ENCODE peak calls at places on chromosomes 6 and 20, in four cellular contexts. C is ovary, Y is stomach, S is GM12878. D is an unnamed sample.

GRCh38 chr6:93036835-93037234 is 382.5 kb downstream of the EPHA7 start:
- DNase-seq in C (no peak), S (no peak), Y (no peak), D (no peak)

GRCh38 chr6:37920667-37921066 is 101.1 kb downstream of the ZFAND3 start:
- DNase-seq in Y (no peak), C (no peak), S (no peak), D (no peak)

GRCh38 chr6:144718431-144718830 is 433.3 kb downstream of the UTRN start:
- DNase-seq in S (no peak), Y (no peak), C (no peak), D (no peak)

GRCh38 chr6:156420172-156420993 is 356.8 kb upstream of the ARID1B start:
- DNase-seq in C (no peak), S (no peak), Y (no peak), D (no peak)

GRCh38 chr6:30441171-30441570 is 48.1 kb upstream of the HLA-E start:
- DNase-seq in Y (no peak), C (no peak), S (no peak), D (no peak)

GRCh38 chr6:54060286-54060685 is 51.0 kb upstream of the MLIP start:
- DNase-seq in S (no peak), Y (no peak), C (no peak), D (no peak)

GRCh38 chr6:110256366-110256765 is 76.1 kb downstream of the CDC40 start:
- DNase-seq in Y (no peak), S (no peak), C (no peak), D (no peak)

GRCh38 chr20:5973172-5973571 is 22.7 kb downstream of the MCM8 start:
- DNase-seq in S (no peak), C (no peak), Y (no peak), D (no peak)

GRCh38 chr6:163943647-163944395 is 529.3 kb downstream of the QKI start:
- DNase-seq in S (no peak), Y (no peak), C (no peak), D (no peak)

GRCh38 chr6:137102050-137102848 is 57.5 kb upstream of the IL20RA start:
- DNase-seq in S (peak; percentile 92), C (no peak), Y (no peak), D (no peak)

GRCh38 chr6:7479801-7480266 is 61.6 kb upstream of the DSP start:
- DNase-seq in C (no peak), S (no peak), Y (peak; percentile 50), D (peak; percentile 7)

GRCh38 chr6:146090474-146090873 is 61.6 kb downstream of the GRM1 start:
- DNase-seq in Y (no peak), C (no peak), S (no peak), D (no peak)

GRCh38 chr6:123658848-123659247 is 22.1 kb upstream of the TRDN start:
- DNase-seq in C (no peak), Y (no peak), S (no peak), D (no peak)

GRCh38 chr6:34688956-34689355 is 7.6 kb downstream of the ILRUN start:
- DNase-seq in S (no peak), C (no peak), Y (no peak), D (no peak)

GRCh38 chr20:54397292-54398155 is 77.9 kb upstream of the DOK5 start:
- DNase-seq in S (no peak), Y (no peak), C (no peak), D (no peak)

GRCh38 chr6:114121913-114122662 is 151.1 kb upstream of the HDAC2 start:
- DNase-seq in S (no peak), Y (no peak), C (no peak), D (no peak)

GRCh38 chr6:44169154-44169553 is 10.5 kb downstream of the CAPN11 start:
- DNase-seq in C (no peak), Y (peak; percentile 55), S (no peak), D (no peak)

GRCh38 chr6:108078191-108078590 is 3.6 kb upstream of the OSTM1 start:
- DNase-seq in C (no peak), Y (no peak), S (no peak), D (no peak)

GRCh38 chr20:58091810-58092209 is 136.6 kb downstream of the ANKRD60 start:
- DNase-seq in Y (no peak), S (no peak), C (no peak), D (no peak)

GRCh38 chr6:91083226-91083625 is 496.4 kb upstream of the MAP3K7 start:
- DNase-seq in C (no peak), Y (no peak), S (no peak), D (no peak)

GRCh38 chr6:56021943-56022342 is 146.6 kb upstream of the BMP5 start:
- DNase-seq in S (no peak), Y (no peak), C (no peak), D (no peak)

GRCh38 chr6:138719011-138719635 is 54.4 kb upstream of the CCDC28A start:
- DNase-seq in Y (no peak), S (no peak), C (no peak), D (peak; percentile 19)

GRCh38 chr6:89675949-89676753 is 37.6 kb upstream of the LYRM2 start:
- DNase-seq in Y (no peak), C (no peak), S (no peak), D (no peak)

GRCh38 chr6:112457891-112458290 is 110.8 kb downstream of the RFPL4B start:
- DNase-seq in C (no peak), Y (no peak), S (no peak), D (no peak)

GRCh38 chr20:47627540-47627939 is 125.9 kb downstream of the NCOA3 start:
- DNase-seq in S (no peak), Y (no peak), C (no peak), D (no peak)

GRCh38 chr6:95078457-95078856 is 498.9 kb upstream of the MANEA start:
- DNase-seq in C (no peak), Y (no peak), S (no peak), D (no peak)

GRCh38 chr20:50191065-50191565 is 485 bp downstream of the CEBPB start:
- DNase-seq in S (no peak), Y (peak; percentile 71), C (no peak), D (peak; percentile 40)

GRCh38 chr6:41936073-41936837 is 5.4 kb downstream of the CCND3 start:
- DNase-seq in Y (peak; percentile 62), C (peak; percentile 62), S (peak; percentile 53), D (no peak)

GRCh38 chr6:41935190-41935569 is 6.4 kb downstream of the CCND3 start:
- DNase-seq in Y (no peak), C (no peak), S (no peak), D (no peak)

GRCh38 chr6:41937472-41937871 is 4.1 kb downstream of the CCND3 start:
- DNase-seq in Y (no peak), S (no peak), C (no peak), D (no peak)

GRCh38 chr6:41934278-41935189 is 7.1 kb downstream of the CCND3 start:
- DNase-seq in Y (no peak), C (no peak), S (no peak), D (no peak)

GRCh38 chr6:41935685-41936072 is 5.9 kb downstream of the CCND3 start:
- DNase-seq in S (no peak), C (no peak), Y (no peak), D (no peak)
- H3K4me1 ChIP-seq in S (peaks cover 43% of the 10 kb centered on the region), C (peaks cover 10% of the 10 kb centered on the region), Y (peaks cover 20% of the 10 kb centered on the region), D (peaks cover 34% of the 10 kb centered on the region)

GRCh38 chr6:10406556-10406955 is 8.3 kb downstream of the TFAP2A start:
- DNase-seq in Y (no peak), C (no peak), S (no peak), D (no peak)

GRCh38 chr6:10409766-10410209 is 5.1 kb downstream of the TFAP2A start:
- DNase-seq in S (no peak), Y (no peak), C (no peak), D (no peak)

GRCh38 chr6:10409160-10409765 is 5.6 kb downstream of the TFAP2A start:
- DNase-seq in Y (no peak), C (no peak), S (no peak), D (no peak)

GRCh38 chr6:10407018-10407673 is 7.7 kb downstream of the TFAP2A start:
- DNase-seq in Y (no peak), S (no peak), C (no peak), D (no peak)

DNA sequence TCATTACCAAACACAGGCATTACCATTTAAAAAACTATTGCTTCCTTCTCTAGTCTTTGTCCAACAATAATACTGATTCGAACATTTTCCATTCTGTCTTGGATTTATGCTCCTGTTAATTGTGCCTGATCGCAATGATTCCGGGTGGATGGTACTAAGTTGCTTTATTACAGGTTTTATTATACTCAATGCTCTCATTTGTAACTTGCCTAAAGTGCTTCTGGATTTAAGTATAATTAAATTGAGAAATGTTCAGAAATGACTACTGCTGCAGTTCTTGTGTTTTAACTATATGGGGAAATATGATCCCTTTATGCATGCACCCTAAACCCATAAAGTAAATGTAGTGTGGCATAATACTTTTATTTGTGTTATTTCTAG is 7.2 kb downstream of the TFAP2A start:
- DNase-seq in S (no peak), Y (no peak), C (no peak), D (no peak)
- H3K27me3 ChIP-seq in S (peaks cover 21% of the 10 kb centered on the region), Y (peaks cover 98% of the 10 kb centered on the region), C (peaks cover 3% of the 10 kb centered on the region), D (peaks cover 53% of the 10 kb centered on the region)

GRCh38 chr6:36657265-36657664 is 21.2 kb upstream of the CDKN1A start:
- DNase-seq in S (no peak), C (no peak), Y (no peak), D (no peak)
- TF ChIP-seq EP300 in S (no peak), C (no peak), Y (no peak), D (no peak)

DNA sequence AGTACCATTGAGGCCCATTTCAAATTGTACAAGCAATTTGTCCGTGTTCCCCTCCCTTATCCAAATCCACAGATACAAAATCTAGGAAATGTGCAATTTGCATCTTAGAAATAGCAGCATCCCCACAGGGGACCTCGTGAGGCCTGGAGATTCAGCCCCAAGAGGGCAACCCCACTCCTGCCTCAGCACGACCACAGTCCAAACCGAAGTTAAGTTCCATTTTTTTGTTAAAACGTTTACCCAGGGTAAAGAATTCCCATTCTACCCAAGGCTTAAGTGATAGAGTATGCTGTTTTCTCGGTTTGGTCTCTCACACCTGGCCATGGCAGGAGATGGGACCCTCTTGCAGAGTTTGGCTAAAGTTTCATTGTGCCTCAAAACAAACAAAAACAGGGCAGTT is 41.2 kb downstream of the PLCG1 start:
- DNase-seq in Y (no peak), C (no peak), S (no peak), D (no peak)
- H3K4me1 ChIP-seq in Y (peaks cover 28% of the 10 kb centered on the region), C (peaks cover 5% of the 10 kb centered on the region), S (no peaks in the 10 kb centered on the region), D (peaks cover 28% of the 10 kb centered on the region)

GRCh38 chr20:63487116-63487764 is 11.6 kb downstream of the EEF1A2 start:
- DNase-seq in S (no peak), C (no peak), Y (no peak), D (no peak)
- H3K27me3 ChIP-seq in S (no peaks in the 10 kb centered on the region), C (no peaks in the 10 kb centered on the region), Y (peaks cover 95% of the 10 kb centered on the region), D (no peaks in the 10 kb centered on the region)